ENCODE peak calls at places on chromosomes 1 and 21, in six cellular contexts. One of them, this sample, is unnamed. For H3K9me3 and H3K4me1, the result is how much of the 10 kb centered on the place peaks cover.

GRCh38 chr1:70486676-70487470 is 75.8 kb downstream of the CTH start:
- DNase-seq in sigmoid colon: peak
- DNase-seq in OCI-LY7: no peak
- DNase-seq in CD8-positive, alpha-beta T cell: no peak
- DNase-seq in stomach: peak
- DNase-seq in right atrium auricular region: no peak
- DNase-seq in this sample: no peak

GRCh38 chr1:109838838-109839240 is 71.8 kb upstream of the CSF1 start:
- DNase-seq in CD8-positive, alpha-beta T cell: no peak
- DNase-seq in stomach: no peak
- DNase-seq in sigmoid colon: peak
- DNase-seq in OCI-LY7: no peak
- DNase-seq in right atrium auricular region: peak
- DNase-seq in this sample: no peak

GRCh38 chr1:215606564-215607168 is 39.6 kb downstream of the KCTD3 start:
- DNase-seq in stomach: no peak
- DNase-seq in OCI-LY7: peak
- DNase-seq in sigmoid colon: no peak
- DNase-seq in CD8-positive, alpha-beta T cell: no peak
- DNase-seq in right atrium auricular region: no peak
- DNase-seq in this sample: no peak

GRCh38 chr1:114079596-114080190 is 74.0 kb downstream of the SYT6 start:
- DNase-seq in stomach: no peak
- DNase-seq in sigmoid colon: no peak
- DNase-seq in OCI-LY7: no peak
- DNase-seq in right atrium auricular region: no peak
- DNase-seq in CD8-positive, alpha-beta T cell: no peak
- DNase-seq in this sample: no peak

GRCh38 chr1:77039739-77040138 is 172.5 kb downstream of the ST6GALNAC5 start:
- DNase-seq in right atrium auricular region: no peak
- DNase-seq in CD8-positive, alpha-beta T cell: no peak
- DNase-seq in OCI-LY7: no peak
- DNase-seq in stomach: no peak
- DNase-seq in sigmoid colon: peak
- DNase-seq in this sample: no peak

GRCh38 chr1:226938903-226939438 is 1.1 kb upstream of the COQ8A start:
- DNase-seq in OCI-LY7: peak
- DNase-seq in CD8-positive, alpha-beta T cell: no peak
- DNase-seq in sigmoid colon: no peak
- DNase-seq in stomach: no peak
- DNase-seq in right atrium auricular region: no peak
- DNase-seq in this sample: no peak

GRCh38 chr1:191022856-191023255 is 545.2 kb upstream of the BRINP3 start:
- DNase-seq in sigmoid colon: no peak
- DNase-seq in CD8-positive, alpha-beta T cell: no peak
- DNase-seq in stomach: no peak
- DNase-seq in right atrium auricular region: no peak
- DNase-seq in OCI-LY7: no peak
- DNase-seq in this sample: no peak

GRCh38 chr21:26843912-26844257 is 1.3 kb downstream of the ADAMTS1 start:
- DNase-seq in sigmoid colon: no peak
- DNase-seq in stomach: no peak
- DNase-seq in CD8-positive, alpha-beta T cell: no peak
- DNase-seq in OCI-LY7: no peak
- DNase-seq in right atrium auricular region: no peak
- DNase-seq in this sample: no peak

GRCh38 chr1:6613361-6614018 is at the start of gene PHF13:
- DNase-seq in sigmoid colon: peak
- DNase-seq in OCI-LY7: peak
- DNase-seq in stomach: peak
- DNase-seq in CD8-positive, alpha-beta T cell: peak
- DNase-seq in right atrium auricular region: peak
- DNase-seq in this sample: peak

GRCh38 chr1:47548188-47548587 is 110.3 kb downstream of the FOXD2 start:
- DNase-seq in OCI-LY7: no peak
- DNase-seq in CD8-positive, alpha-beta T cell: no peak
- DNase-seq in right atrium auricular region: no peak
- DNase-seq in sigmoid colon: no peak
- DNase-seq in stomach: no peak
- DNase-seq in this sample: no peak

GRCh38 chr1:223639333-223639749 is 26.2 kb downstream of the CAPN8 start:
- DNase-seq in right atrium auricular region: no peak
- DNase-seq in OCI-LY7: no peak
- DNase-seq in sigmoid colon: peak
- DNase-seq in stomach: no peak
- DNase-seq in CD8-positive, alpha-beta T cell: no peak
- DNase-seq in this sample: no peak

GRCh38 chr1:52190500-52191252 is 48.8 kb downstream of the ZFYVE9 start:
- DNase-seq in right atrium auricular region: no peak
- DNase-seq in CD8-positive, alpha-beta T cell: no peak
- DNase-seq in stomach: no peak
- DNase-seq in sigmoid colon: no peak
- DNase-seq in OCI-LY7: no peak
- DNase-seq in this sample: no peak

GRCh38 chr21:29105218-29105617 is 25.2 kb upstream of the MAP3K7CL start:
- DNase-seq in right atrium auricular region: no peak
- DNase-seq in OCI-LY7: no peak
- DNase-seq in CD8-positive, alpha-beta T cell: no peak
- DNase-seq in sigmoid colon: no peak
- DNase-seq in stomach: no peak
- DNase-seq in this sample: no peak

GRCh38 chr1:41518471-41518870 is 34.0 kb upstream of the EDN2 start:
- DNase-seq in OCI-LY7: no peak
- DNase-seq in CD8-positive, alpha-beta T cell: no peak
- DNase-seq in right atrium auricular region: no peak
- DNase-seq in sigmoid colon: no peak
- DNase-seq in stomach: no peak
- DNase-seq in this sample: no peak

GRCh38 chr1:226248091-226248490 is 24.6 kb downstream of the MIXL1 start:
- DNase-seq in CD8-positive, alpha-beta T cell: no peak
- DNase-seq in stomach: no peak
- DNase-seq in OCI-LY7: no peak
- DNase-seq in right atrium auricular region: no peak
- DNase-seq in sigmoid colon: no peak
- DNase-seq in this sample: no peak

GRCh38 chr1:45622267-45622890 is 1.5 kb downstream of the CCDC17 start:
- DNase-seq in stomach: no peak
- DNase-seq in right atrium auricular region: no peak
- DNase-seq in CD8-positive, alpha-beta T cell: no peak
- DNase-seq in OCI-LY7: no peak
- DNase-seq in sigmoid colon: no peak
- DNase-seq in this sample: no peak

GRCh38 chr1:40450491-40451237 is 388 bp downstream of the ZFP69B start:
- DNase-seq in sigmoid colon: no peak
- DNase-seq in right atrium auricular region: no peak
- DNase-seq in OCI-LY7: peak
- DNase-seq in CD8-positive, alpha-beta T cell: peak
- DNase-seq in stomach: peak
- DNase-seq in this sample: peak

GRCh38 chr1:193448682-193449461 is 262.5 kb upstream of the B3GALT2 start:
- DNase-seq in stomach: no peak
- DNase-seq in OCI-LY7: peak
- DNase-seq in sigmoid colon: no peak
- DNase-seq in CD8-positive, alpha-beta T cell: peak
- DNase-seq in right atrium auricular region: no peak
- DNase-seq in this sample: no peak

GRCh38 chr1:75127916-75128717 is 6.1 kb upstream of the LHX8 start:
- DNase-seq in right atrium auricular region: no peak
- DNase-seq in stomach: no peak
- DNase-seq in sigmoid colon: no peak
- DNase-seq in OCI-LY7: no peak
- DNase-seq in CD8-positive, alpha-beta T cell: no peak
- DNase-seq in this sample: no peak

GRCh38 chr21:37245151-37245550 is 22.0 kb downstream of the VPS26C start:
- DNase-seq in right atrium auricular region: no peak
- DNase-seq in stomach: no peak
- DNase-seq in CD8-positive, alpha-beta T cell: no peak
- DNase-seq in OCI-LY7: no peak
- DNase-seq in sigmoid colon: no peak
- DNase-seq in this sample: no peak

GRCh38 chr1:210232524-210233215 is at the start of gene SERTAD4:
- DNase-seq in sigmoid colon: peak
- DNase-seq in stomach: peak
- DNase-seq in right atrium auricular region: no peak
- DNase-seq in CD8-positive, alpha-beta T cell: no peak
- DNase-seq in OCI-LY7: no peak
- DNase-seq in this sample: no peak

GRCh38 chr1:40915581-40915980 is 53.4 kb upstream of the CITED4 start:
- DNase-seq in stomach: peak
- DNase-seq in sigmoid colon: peak
- DNase-seq in right atrium auricular region: no peak
- DNase-seq in OCI-LY7: no peak
- DNase-seq in CD8-positive, alpha-beta T cell: no peak
- DNase-seq in this sample: no peak

GRCh38 chr1:79161077-79161476 is 154.5 kb upstream of the ADGRL4 start:
- DNase-seq in right atrium auricular region: no peak
- DNase-seq in CD8-positive, alpha-beta T cell: no peak
- DNase-seq in OCI-LY7: no peak
- DNase-seq in stomach: no peak
- DNase-seq in sigmoid colon: no peak
- DNase-seq in this sample: no peak
- H3K9me3 ChIP-seq in right atrium auricular region: under half
- H3K9me3 ChIP-seq in CD8-positive, alpha-beta T cell: under half
- H3K9me3 ChIP-seq in OCI-LY7: under half
- H3K9me3 ChIP-seq in stomach: under half
- H3K9me3 ChIP-seq in sigmoid colon: under half
- H3K9me3 ChIP-seq in this sample: under half

DNA sequence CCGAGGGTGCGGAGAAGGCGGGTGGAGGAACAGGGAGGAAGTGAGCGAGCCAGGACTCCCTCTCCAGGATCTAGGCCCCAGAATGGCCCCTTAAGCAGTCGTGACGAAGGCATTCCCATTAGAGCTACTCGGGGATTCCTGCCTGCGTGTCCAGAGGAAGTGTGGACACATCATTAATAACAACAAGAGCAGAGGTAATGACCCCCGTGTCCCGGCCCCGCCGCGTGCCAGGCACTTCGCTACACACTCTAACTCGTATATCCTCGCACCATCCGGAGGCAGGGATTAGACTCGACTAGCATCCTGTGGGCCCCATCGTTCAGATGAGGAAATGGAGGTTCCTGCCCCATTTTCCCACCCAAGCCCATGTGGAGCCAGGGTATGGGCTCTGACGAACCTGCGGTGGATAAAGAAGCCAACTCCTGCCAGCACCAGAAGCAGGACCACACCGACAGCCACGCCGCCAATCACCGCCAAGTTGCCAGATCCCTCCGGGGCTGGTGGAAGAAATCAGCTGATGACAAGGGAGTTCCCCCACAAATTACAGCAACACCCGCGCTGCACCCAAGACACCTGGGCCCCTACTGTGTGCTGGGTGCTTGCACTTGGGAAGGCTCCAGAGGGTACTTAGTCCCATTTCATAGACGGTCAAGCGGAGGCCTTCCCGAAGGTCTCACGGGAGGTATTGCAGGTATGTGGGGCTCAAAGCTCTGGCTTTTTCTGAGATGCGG is 21.6 kb downstream of the EPHA2 start:
- DNase-seq in sigmoid colon: no peak
- DNase-seq in right atrium auricular region: no peak
- DNase-seq in stomach: no peak
- DNase-seq in OCI-LY7: no peak
- DNase-seq in CD8-positive, alpha-beta T cell: no peak
- DNase-seq in this sample: no peak
- H3K4me1 ChIP-seq in sigmoid colon: under half
- H3K4me1 ChIP-seq in right atrium auricular region: under half
- H3K4me1 ChIP-seq in stomach: under half
- H3K4me1 ChIP-seq in OCI-LY7: under half
- H3K4me1 ChIP-seq in CD8-positive, alpha-beta T cell: under half
- H3K4me1 ChIP-seq in this sample: under half

DNA sequence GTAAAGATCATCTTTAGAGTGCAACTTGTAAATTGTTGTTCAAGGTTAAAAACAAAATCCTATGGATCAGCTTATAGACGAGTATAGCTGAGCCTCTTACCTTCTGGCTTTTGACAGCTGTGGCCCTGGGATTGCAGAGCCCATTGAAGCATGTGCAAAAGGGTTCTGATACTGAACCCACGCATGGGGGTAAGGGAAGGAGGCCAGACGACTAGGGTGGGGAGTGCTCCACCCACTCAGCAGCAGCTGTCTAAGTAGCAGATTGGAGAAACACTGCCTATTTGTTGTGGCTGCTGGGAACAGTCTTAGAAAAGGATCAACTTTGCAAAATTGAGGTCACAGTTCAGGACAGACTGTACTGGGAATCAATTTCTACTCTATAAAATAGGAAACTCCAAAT is 16.1 kb downstream of the CD101 start:
- DNase-seq in sigmoid colon: no peak
- DNase-seq in right atrium auricular region: no peak
- DNase-seq in OCI-LY7: no peak
- DNase-seq in CD8-positive, alpha-beta T cell: no peak
- DNase-seq in stomach: no peak
- DNase-seq in this sample: no peak
- H3K27ac ChIP-seq in sigmoid colon: no peak
- H3K27ac ChIP-seq in right atrium auricular region: no peak
- H3K27ac ChIP-seq in OCI-LY7: no peak
- H3K27ac ChIP-seq in CD8-positive, alpha-beta T cell: no peak
- H3K27ac ChIP-seq in stomach: no peak
- H3K27ac ChIP-seq in this sample: no peak

DNA sequence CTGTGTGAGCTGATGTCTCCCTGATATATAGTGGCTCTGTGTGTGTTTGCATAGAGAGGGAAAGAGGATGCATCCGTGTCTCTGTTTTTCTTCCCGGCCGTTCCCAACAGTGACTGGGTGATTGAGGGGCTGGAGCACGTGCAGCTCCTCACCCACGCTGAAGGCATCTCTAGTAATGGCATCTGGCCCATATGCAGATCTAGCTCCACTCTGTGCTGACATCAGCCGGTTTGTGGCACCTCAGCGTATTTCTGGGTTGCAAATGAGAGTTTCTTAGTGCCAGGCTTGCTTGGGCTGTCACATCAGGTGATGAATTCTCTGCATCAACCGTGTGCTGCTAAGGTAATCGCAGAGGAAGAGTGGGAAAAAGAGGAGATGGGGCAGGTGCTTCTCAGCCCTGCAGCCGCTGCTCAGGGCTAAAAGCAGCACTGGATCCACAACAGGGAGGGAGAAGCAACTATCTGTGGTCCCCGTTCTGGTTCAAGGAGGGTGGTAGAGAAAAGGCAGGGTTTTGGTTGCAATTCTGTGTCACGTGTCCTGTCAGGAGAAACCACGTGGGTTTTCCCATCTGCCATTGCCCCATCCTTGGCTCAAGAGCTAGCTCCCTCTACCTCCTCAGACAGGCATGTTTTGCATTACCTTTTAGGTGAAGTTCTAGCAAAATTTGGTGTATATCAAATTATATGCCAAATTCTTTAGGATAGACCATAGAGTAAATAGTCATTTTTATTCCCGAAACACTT is 282.9 kb downstream of the PBX1 start:
- DNase-seq in CD8-positive, alpha-beta T cell: no peak
- DNase-seq in right atrium auricular region: no peak
- DNase-seq in OCI-LY7: no peak
- DNase-seq in sigmoid colon: no peak
- DNase-seq in stomach: no peak
- DNase-seq in this sample: no peak
- H3K9me3 ChIP-seq in CD8-positive, alpha-beta T cell: under half
- H3K9me3 ChIP-seq in right atrium auricular region: under half
- H3K9me3 ChIP-seq in OCI-LY7: under half
- H3K9me3 ChIP-seq in sigmoid colon: under half
- H3K9me3 ChIP-seq in stomach: under half
- H3K9me3 ChIP-seq in this sample: under half